ENCODE peak calls at places on chromosomes 3 and 15, in six cellular contexts. L is A549, J is fibroblast of mammary gland, U is stomach, X is cardiac fibroblast, Y is endodermal cell. N is an unnamed sample.

GRCh38 chr15:39846108-39846507 is 63.5 kb upstream of the FSIP1 start:
- DNase-seq in J (no peak), X (no peak), U (no peak), Y (no peak), L (no peak), N (no peak)

GRCh38 chr3:128442949-128443348 is 23.7 kb downstream of the DNAJB8 start:
- DNase-seq in X (no peak), J (no peak), U (no peak), Y (no peak), L (no peak), N (no peak)

GRCh38 chr15:87492321-87492720 is 764.2 kb downstream of the NTRK3 start:
- DNase-seq in J (no peak), Y (no peak), U (no peak), L (no peak), X (no peak), N (no peak)

GRCh38 chr3:111639316-111639715 is 44.2 kb upstream of the ZBED2 start:
- DNase-seq in U (no peak), L (no peak), Y (no peak), J (no peak), X (no peak), N (no peak)

GRCh38 chr3:159762238-159762637 is 226.4 kb upstream of the IL12A start:
- DNase-seq in X (no peak), Y (no peak), J (no peak), U (no peak), L (peak; percentile 83), N (no peak)

GRCh38 chr15:90757461-90757860 is 40.3 kb downstream of the BLM start:
- DNase-seq in L (no peak), X (no peak), Y (no peak), U (no peak), J (no peak), N (no peak)

GRCh38 chr3:99509224-99509623 is 129.2 kb upstream of the COL8A1 start:
- DNase-seq in J (peak; percentile 48), Y (no peak), L (no peak), U (no peak), X (peak; percentile 79), N (peak; percentile 91)

GRCh38 chr15:101481381-101481705 is 8.2 kb downstream of the PCSK6 start:
- DNase-seq in L (no peak), X (no peak), Y (peak; percentile 45), U (no peak), J (no peak), N (no peak)

GRCh38 chr3:157335198-157335597 is 101.5 kb upstream of the PTX3 start:
- DNase-seq in L (no peak), J (no peak), Y (no peak), X (peak; percentile 54), U (no peak), N (no peak)

GRCh38 chr3:34001022-34001421 is 202.6 kb downstream of the PDCD6IP start:
- DNase-seq in U (no peak), X (no peak), L (no peak), Y (no peak), J (no peak), N (no peak)

GRCh38 chr3:157130138-157130880 is 29.6 kb downstream of the CCNL1 start:
- DNase-seq in Y (peak; percentile 94), J (peak; percentile 79), U (peak; percentile 63), X (peak; percentile 83), L (peak; percentile 85), N (peak; percentile 87)

GRCh38 chr3:40616420-40616819 is 91.7 kb downstream of the ZNF621 start:
- DNase-seq in L (no peak), X (no peak), Y (peak; percentile 52), U (no peak), J (no peak), N (no peak)

GRCh38 chr15:29356807-29357206 is 87.2 kb upstream of the NSMCE3 start:
- DNase-seq in J (no peak), X (no peak), Y (no peak), L (no peak), U (no peak), N (no peak)

GRCh38 chr3:120369000-120369399 is 19.8 kb upstream of the LRRC58 start:
- DNase-seq in U (no peak), Y (no peak), J (no peak), L (no peak), X (no peak), N (no peak)

GRCh38 chr15:89790661-89791060 is 14.5 kb downstream of the MESP2 start:
- DNase-seq in J (no peak), U (no peak), Y (no peak), X (no peak), L (no peak), N (no peak)

GRCh38 chr3:152121292-152121654 is 147.5 kb upstream of the MBNL1 start:
- DNase-seq in Y (no peak), X (peak; percentile 92), L (peak; percentile 23), J (peak; percentile 91), U (no peak), N (peak; percentile 90)

GRCh38 chr3:120182613-120183524 is 88.6 kb upstream of the GSK3B start:
- DNase-seq in U (no peak), Y (no peak), X (peak; percentile 76), J (peak; percentile 68), L (peak; percentile 34), N (peak; percentile 52)

GRCh38 chr15:80404057-80404718 is at the start of gene ARNT2:
- DNase-seq in J (no peak), L (peak; percentile 52), Y (peak; percentile 80), U (no peak), X (no peak), N (peak; percentile 36)

GRCh38 chr15:101652783-101653430 is 726 bp upstream of the TM2D3 start:
- DNase-seq in Y (peak; percentile 65), L (no peak), U (no peak), X (no peak), J (peak; percentile 67), N (no peak)

GRCh38 chr3:104206925-104207324 is 1159.8 kb upstream of the ALCAM start:
- DNase-seq in J (no peak), X (no peak), Y (no peak), L (peak; percentile 6), U (no peak), N (no peak)

GRCh38 chr3:31532587-31533168 is at the start of gene STT3B:
- DNase-seq in L (peak; percentile 86), U (peak; percentile 84), J (peak; percentile 75), X (peak; percentile 88), Y (no peak), N (no peak)

GRCh38 chr3:131694351-131694750 is 191.6 kb upstream of the MRPL3 start:
- DNase-seq in J (no peak), L (no peak), U (no peak), X (no peak), Y (no peak), N (no peak)

GRCh38 chr3:194633349-194634004 is at the start of gene TMEM44:
- DNase-seq in L (peak; percentile 89), Y (peak; percentile 93), J (peak; percentile 79), U (peak; percentile 75), X (peak; percentile 90), N (peak; percentile 81)

GRCh38 chr3:137041251-137041650 is 83.5 kb downstream of the IL20RB start:
- DNase-seq in X (no peak), Y (no peak), U (no peak), J (no peak), L (no peak), N (no peak)

GRCh38 chr3:39156421-39156820 is 3.0 kb upstream of the CSRNP1 start:
- DNase-seq in J (peak; percentile 91), L (no peak), U (no peak), Y (no peak), X (no peak), N (no peak)

GRCh38 chr15:69160976-69161877 is 792 bp downstream of the GLCE start:
- DNase-seq in U (peak; percentile 29), L (peak; percentile 48), X (peak; percentile 45), Y (peak; percentile 79), J (peak; percentile 33), N (peak; percentile 29)

GRCh38 chr3:86988235-86988634 is 2.7 kb downstream of the VGLL3 start:
- DNase-seq in U (no peak), Y (no peak), X (peak; percentile 91), L (peak; percentile 48), J (peak; percentile 87), N (peak; percentile 84)

GRCh38 chr15:69593981-69594966 is 141.7 kb downstream of the RPLP1 start:
- DNase-seq in J (peak; percentile 70), U (peak; percentile 92), L (peak; percentile 98), X (peak; percentile 56), Y (peak; percentile 81), N (peak; percentile 93)

GRCh38 chr3:69326821-69327433 is 59.0 kb downstream of the FRMD4B start:
- DNase-seq in X (no peak), U (no peak), Y (no peak), L (no peak), J (peak; percentile 3), N (no peak)

GRCh38 chr15:62297933-62298332 is 132.8 kb upstream of the C2CD4B start:
- DNase-seq in J (no peak), L (no peak), U (no peak), X (no peak), Y (no peak), N (no peak)

DNA sequence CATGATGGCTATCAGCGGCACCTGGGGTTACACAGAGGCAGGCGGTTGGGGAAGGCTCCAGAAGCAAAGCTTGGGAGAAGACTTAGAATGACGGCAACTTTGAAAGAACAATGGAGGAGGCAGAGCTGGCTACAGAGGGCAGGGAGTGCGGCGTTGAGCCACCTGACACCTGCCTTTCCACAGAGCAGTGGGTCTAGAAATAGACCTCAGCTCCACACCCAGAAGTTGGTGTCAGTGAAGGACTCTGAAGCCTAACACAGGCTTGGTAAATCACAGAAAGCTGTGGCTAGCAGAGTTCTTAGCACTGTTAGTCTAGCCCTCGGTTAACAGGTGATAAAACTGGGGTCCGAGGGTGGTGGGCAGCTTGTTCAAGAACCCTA is 23.1 kb upstream of the EHD4 start:
- DNase-seq in L (no peak), Y (no peak), X (no peak), J (no peak), U (no peak), N (no peak)
- H3K4me3 ChIP-seq in L (no peak overlapping the region), Y (no peak overlapping the region), X (no peak overlapping the region), J (no peak overlapping the region), U (no peak overlapping the region), N (no peak overlapping the region)

GRCh38 chr3:27758083-27758482 is 36.0 kb upstream of the EOMES start:
- DNase-seq in Y (no peak), J (peak; percentile 92), U (no peak), L (peak; percentile 62), X (peak; percentile 76), N (peak; percentile 50)
- TF ChIP-seq CTCF in Y (no peak), J (peak; percentile 2), U (no peak), L (peak; percentile 9), X (no peak), N (no peak)

GRCh38 chr3:162390891-162391290 is 894.3 kb downstream of the OTOL1 start:
- DNase-seq in X (peak; percentile 36), J (peak; percentile 88), Y (no peak), L (peak; percentile 53), U (no peak), N (peak; percentile 78)
- H3K4me3 ChIP-seq in X (no peak overlapping the region), J (no peak overlapping the region), Y (no peak overlapping the region), L (no peak overlapping the region), U (no peak overlapping the region), N (no peak overlapping the region)

GRCh38 chr15:95875141-95875643 is 455.3 kb upstream of the NR2F2 start:
- DNase-seq in X (peak; percentile 91), L (no peak), Y (no peak), U (peak; percentile 38), J (peak; percentile 74), N (peak; percentile 81)
- TF ChIP-seq CTCF in X (no peak), L (no peak), Y (no peak), U (no peak), J (no peak), N (no peak)

N was measured in astrocyte of the spinal cord.